ENCODE peak calls at places on chromosomes 6 and 20, in four cellular contexts. W is spleen; X is OCI-LY7; N is effector memory CD4-positive, alpha-beta T cell. G is an unnamed sample. For H3K4me1, the result is how much of the 10 kb centered on the place peaks cover.

GRCh38 chr20:31691646-31692275 is 30.9 kb downstream of the BCL2L1 start:
- DNase-seq in X (peak), W (no peak), N (no peak), G (no peak)

GRCh38 chr6:170137911-170138910 is 152.7 kb downstream of the DLL1 start:
- DNase-seq in W (peak), X (no peak), N (no peak), G (no peak)

GRCh38 chr6:10555625-10556309 is 34.6 kb downstream of the GCNT2 start:
- DNase-seq in W (no peak), N (no peak), X (no peak), G (no peak)

GRCh38 chr6:11762782-11763459 is 15.7 kb downstream of the ADTRP start:
- DNase-seq in N (no peak), X (no peak), W (no peak), G (no peak)

GRCh38 chr20:4470375-4470774 is 251.3 kb upstream of the PRND start:
- DNase-seq in W (no peak), N (no peak), X (no peak), G (no peak)

GRCh38 chr6:143187173-143187908 is 126.7 kb downstream of the AIG1 start:
- DNase-seq in W (no peak), N (no peak), X (no peak), G (no peak)

GRCh38 chr6:11972806-11973205 is 39.3 kb upstream of the HIVEP1 start:
- DNase-seq in W (no peak), X (no peak), N (no peak), G (no peak)

GRCh38 chr6:13724174-13724573 is 12.5 kb upstream of the RANBP9 start:
- DNase-seq in X (no peak), N (no peak), W (no peak), G (no peak)

GRCh38 chr6:144036064-144036873 is 28.2 kb upstream of the PLAGL1 start:
- DNase-seq in N (no peak), W (peak), X (no peak), G (peak)

GRCh38 chr6:31639449-31639861 is 13.0 kb downstream of the BAG6 start:
- DNase-seq in N (no peak), X (no peak), W (no peak), G (no peak)

GRCh38 chr20:37823276-37823980 is 79.5 kb upstream of the VSTM2L start:
- DNase-seq in N (no peak), X (no peak), W (no peak), G (no peak)

DNA sequence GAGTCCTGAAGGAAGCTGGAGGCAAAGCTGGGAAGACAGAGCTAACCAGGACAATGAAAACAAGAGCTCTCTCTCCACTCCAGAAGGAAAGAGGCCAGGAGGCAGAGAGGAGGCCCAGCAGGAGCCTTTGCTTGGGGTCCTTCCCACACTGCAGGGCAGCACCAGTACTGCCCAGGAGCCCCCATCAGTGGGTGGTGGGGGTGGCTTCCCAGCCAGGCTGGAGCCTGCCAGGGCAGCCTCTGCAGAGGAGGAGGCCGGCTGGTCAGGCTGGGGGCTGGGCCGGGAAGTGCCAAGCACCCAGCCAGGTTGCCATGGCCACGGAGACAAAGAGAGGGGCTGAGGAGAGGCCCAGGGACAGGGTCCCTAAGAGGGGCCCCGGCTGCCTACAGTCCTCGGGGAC is 33.4 kb downstream of the PREX1 start:
- DNase-seq in N (no peak), X (no peak), W (peak), G (peak)
- H3K4me1 ChIP-seq in N (under half), X (under half), W (half or more), G (under half)

GRCh38 chr20:48656120-48656519 is 171.7 kb downstream of the PREX1 start:
- DNase-seq in N (no peak), W (no peak), X (no peak), G (no peak)
- H3K27ac ChIP-seq in N (no peak), W (no peak), X (no peak), G (no peak)

DNA sequence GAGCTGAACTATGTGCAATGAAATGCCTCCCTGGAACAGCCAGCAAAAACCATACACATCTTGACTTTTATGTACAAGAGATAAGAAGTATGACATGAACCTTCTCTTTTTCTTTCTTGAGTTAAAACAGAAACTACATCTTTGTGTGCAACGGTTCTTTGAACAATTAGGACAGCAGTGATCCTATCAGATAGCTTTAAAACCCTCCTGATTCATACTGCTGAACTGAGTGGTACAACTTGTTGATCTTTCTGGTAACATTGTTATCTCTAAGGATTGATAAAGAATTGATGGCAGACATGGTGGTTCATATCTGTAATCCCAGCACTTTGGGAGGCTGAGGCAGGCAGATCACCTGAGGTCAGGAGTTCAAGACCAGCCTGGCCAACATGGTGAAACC is 43.4 kb downstream of the TRAF3IP2 start:
- DNase-seq in N (no peak), X (no peak), W (no peak), G (no peak)
- H3K4me1 ChIP-seq in N (under half), X (under half), W (under half), G (under half)

GRCh38 chr20:59027746-59028320 is 4.3 kb downstream of the ATP5F1E start:
- DNase-seq in W (no peak), N (no peak), X (no peak), G (no peak)
- H3K27ac ChIP-seq in W (no peak), N (no peak), X (no peak), G (no peak)

GRCh38 chr6:140777780-140778179 is 1354.9 kb upstream of the GJE1 start:
- DNase-seq in W (no peak), N (no peak), X (no peak), G (no peak)
- H3K4me1 ChIP-seq in W (under half), N (under half), X (under half), G (under half)

DNA sequence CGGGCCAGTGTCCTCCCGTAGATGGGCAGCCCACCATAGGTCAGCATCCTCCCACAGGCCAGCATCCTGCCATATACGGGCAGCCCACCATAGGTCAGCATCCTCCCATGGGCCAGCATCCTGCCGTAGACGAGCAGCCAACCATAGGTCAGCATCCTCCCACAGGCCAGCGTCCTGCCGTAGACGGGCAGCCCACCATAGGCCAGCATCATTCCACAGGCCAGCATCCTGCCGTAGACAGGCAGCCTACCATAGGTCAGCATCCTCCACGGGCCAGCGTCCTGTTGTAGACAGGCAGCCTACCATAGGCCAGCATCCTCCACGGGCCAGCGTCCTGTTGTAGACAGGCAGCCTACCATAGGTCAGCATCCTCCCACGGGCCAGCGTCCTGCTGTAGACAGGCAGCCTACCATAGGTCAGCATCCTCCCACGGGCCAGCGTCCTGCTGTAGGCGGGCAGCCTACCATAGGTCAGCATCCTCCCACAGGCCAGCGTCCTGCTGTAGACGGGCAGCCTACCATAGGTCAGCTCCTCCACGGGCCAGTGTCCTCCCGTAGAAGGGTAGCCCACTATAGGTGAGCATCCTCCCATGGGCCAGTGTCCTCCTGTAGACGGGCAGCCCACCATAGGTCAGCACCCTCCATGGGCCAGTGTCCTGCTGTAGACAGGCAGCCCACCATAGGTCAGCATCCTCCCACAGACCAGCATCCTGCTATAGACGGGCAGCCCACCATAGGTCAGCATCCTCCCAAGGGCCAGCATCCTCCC is 62.9 kb downstream of the BFSP1 start:
- DNase-seq in X (no peak), W (no peak), N (no peak), G (no peak)
- H3K27ac ChIP-seq in X (no peak), W (no peak), N (no peak), G (no peak)